ENCODE peak calls at places on chromosomes 2 and 18, in ten cellular contexts. Z is T-cell; J is activated CD8-positive, alpha-beta memory T cell treated with anti-CD3 and anti-CD28 coated beads for 1 hour; Y is EL; R is germinal center; V is GM23338; B is AG08396; W is tibial nerve; G is astrocyte of the spinal cord; X is RWPE2. Q is an unnamed sample.

GRCh38 chr2:216989335-216990129 is 129.7 kb upstream of the TNP1 start:
- DNase-seq in R (no peak), J (no peak), B (no peak), W (no peak), Y (no peak), X (no peak), Z (no peak), G (peak), V (no peak), Q (no peak)

GRCh38 chr2:95269036-95269680 is 5.1 kb upstream of the PROM2 start:
- DNase-seq in R (no peak), Z (no peak), Y (no peak), W (no peak), X (peak), J (no peak), V (no peak), G (no peak), B (no peak), Q (no peak)

GRCh38 chr2:27915874-27916273 is 25.3 kb downstream of the BABAM2 start:
- DNase-seq in Z (no peak), Y (no peak), G (no peak), R (no peak), X (no peak), W (no peak), B (no peak), V (no peak), J (no peak), Q (no peak)

GRCh38 chr2:163155279-163155883 is 316.8 kb upstream of the KCNH7 start:
- DNase-seq in Y (peak), V (peak), W (peak), B (no peak), X (no peak), G (peak), Z (no peak), R (peak), J (no peak), Q (peak)

GRCh38 chr2:41937921-41938708 is 109.7 kb upstream of the PKDCC start:
- DNase-seq in B (no peak), J (no peak), Z (no peak), R (no peak), Y (no peak), W (no peak), V (peak), G (no peak), X (no peak), Q (no peak)

GRCh38 chr2:185643434-185643833 is 95.2 kb upstream of the FSIP2 start:
- DNase-seq in B (no peak), Z (no peak), Y (no peak), X (no peak), G (no peak), V (no peak), W (no peak), J (no peak), R (no peak), Q (no peak)

GRCh38 chr18:13225261-13225660 is 6.7 kb downstream of the LDLRAD4 start:
- DNase-seq in B (no peak), R (no peak), X (no peak), J (no peak), Z (no peak), V (no peak), W (no peak), Y (no peak), G (no peak), Q (no peak)

GRCh38 chr2:1371066-1371465 is 42.2 kb upstream of the TPO start:
- DNase-seq in Y (no peak), J (no peak), W (no peak), G (no peak), Z (no peak), B (no peak), V (no peak), X (no peak), R (no peak), Q (no peak)

GRCh38 chr2:223051580-223052375 is at the start of gene KCNE4:
- DNase-seq in G (peak), R (no peak), V (peak), B (peak), Z (no peak), W (peak), J (no peak), Y (peak), X (no peak), Q (no peak)

GRCh38 chr2:60570281-60570680 is 16.8 kb upstream of the BCL11A start:
- DNase-seq in R (no peak), W (no peak), G (no peak), V (peak), Z (no peak), Y (no peak), B (no peak), X (no peak), J (no peak), Q (no peak)

GRCh38 chr18:21740474-21740723 is 193 bp upstream of the MIB1 start:
- DNase-seq in B (peak), J (no peak), V (peak), R (peak), G (no peak), Y (no peak), W (no peak), X (peak), Z (peak), Q (peak)

GRCh38 chr2:100978582-100979051 is 23.5 kb upstream of the RPL31 start:
- DNase-seq in X (no peak), B (peak), V (no peak), Z (no peak), Y (peak), W (no peak), G (peak), R (no peak), J (no peak), Q (no peak)

GRCh38 chr2:188869560-188869959 is 104.6 kb upstream of the COL3A1 start:
- DNase-seq in B (peak), Y (no peak), Z (no peak), J (no peak), V (peak), G (peak), R (no peak), W (no peak), X (no peak), Q (no peak)

GRCh38 chr18:46939998-46940571 is 22.7 kb downstream of the KATNAL2 start:
- DNase-seq in J (no peak), B (no peak), V (no peak), G (no peak), W (no peak), Z (no peak), X (no peak), R (no peak), Y (peak), Q (no peak)

GRCh38 chr2:120959426-120959825 is 223.8 kb downstream of the GLI2 start:
- DNase-seq in J (no peak), V (no peak), Y (no peak), R (no peak), X (no peak), W (peak), G (peak), Z (no peak), B (no peak), Q (no peak)

GRCh38 chr2:25168256-25169072 is at the start of gene POMC:
- DNase-seq in W (no peak), R (peak), J (no peak), Y (peak), X (no peak), B (peak), G (peak), V (peak), Z (peak), Q (peak)

GRCh38 chr18:73511751-73512525 is 635.7 kb downstream of the FBXO15 start:
- DNase-seq in R (no peak), X (no peak), B (peak), V (no peak), J (no peak), G (peak), Z (no peak), W (no peak), Y (no peak), Q (no peak)

GRCh38 chr2:72931280-72931910 is 14.1 kb downstream of the EMX1 start:
- DNase-seq in Z (no peak), R (no peak), B (peak), W (no peak), V (no peak), G (no peak), X (peak), Y (peak), J (no peak), Q (no peak)

GRCh38 chr2:175461839-175462238 is 280.3 kb upstream of the ATP5MC3 start:
- DNase-seq in W (no peak), G (no peak), R (no peak), V (no peak), B (no peak), J (no peak), Y (no peak), Z (no peak), X (no peak), Q (no peak)

GRCh38 chr2:194383404-194383803 is 1273.6 kb upstream of the SLC39A10 start:
- DNase-seq in J (no peak), Y (peak), B (no peak), G (peak), X (no peak), R (no peak), V (peak), W (no peak), Z (no peak), Q (no peak)

GRCh38 chr18:79750980-79751571 is 46.7 kb upstream of the KCNG2 start:
- DNase-seq in R (no peak), Y (no peak), W (no peak), X (peak), J (no peak), B (no peak), G (no peak), V (no peak), Z (no peak), Q (no peak)

GRCh38 chr2:179963626-179964025 is 43.5 kb downstream of the CWC22 start:
- DNase-seq in Z (no peak), X (no peak), B (peak), J (no peak), G (peak), W (no peak), Y (peak), R (no peak), V (no peak), Q (no peak)

GRCh38 chr18:28175930-28176673 is 828 bp downstream of the CDH2 start:
- DNase-seq in J (no peak), G (peak), Y (peak), Z (no peak), W (no peak), X (no peak), V (peak), B (peak), R (no peak), Q (peak)

GRCh38 chr2:11784747-11785610 is 38.5 kb downstream of the LPIN1 start:
- DNase-seq in Z (peak), J (no peak), B (peak), V (peak), Y (peak), W (no peak), G (peak), R (peak), X (no peak), Q (peak)

GRCh38 chr18:76432970-76433767 is 61.9 kb downstream of the ZNF516 start:
- DNase-seq in W (no peak), G (no peak), Z (no peak), X (no peak), J (no peak), B (no peak), V (no peak), R (no peak), Y (no peak), Q (no peak)

GRCh38 chr2:235939471-235939870 is 228.7 kb downstream of the GBX2 start:
- DNase-seq in J (no peak), X (no peak), G (peak), Z (no peak), V (no peak), W (no peak), B (no peak), R (no peak), Y (peak), Q (no peak)

GRCh38 chr2:152067823-152068222 is 31.0 kb downstream of the CACNB4 start:
- DNase-seq in V (no peak), Y (no peak), R (no peak), B (no peak), X (no peak), J (no peak), G (no peak), W (no peak), Z (no peak), Q (no peak)

GRCh38 chr2:55719852-55720251 is 26.2 kb upstream of the PNPT1 start:
- DNase-seq in W (no peak), R (no peak), X (no peak), V (no peak), Y (no peak), Z (no peak), J (no peak), B (no peak), G (no peak), Q (no peak)

GRCh38 chr2:205858781-205859478 is 176.6 kb downstream of the NRP2 start:
- DNase-seq in R (peak), G (no peak), V (peak), W (peak), Y (peak), Z (no peak), J (no peak), X (no peak), B (peak), Q (no peak)

GRCh38 chr2:239800785-239801184 is 224.4 kb downstream of the NDUFA10 start:
- DNase-seq in X (no peak), Z (no peak), V (no peak), W (no peak), G (no peak), B (no peak), Y (no peak), R (no peak), J (no peak), Q (no peak)

GRCh38 chr2:120108049-120108448 is 95.2 kb downstream of the EPB41L5 start:
- DNase-seq in Z (no peak), J (no peak), X (no peak), G (peak), Y (peak), R (no peak), W (peak), V (no peak), B (peak), Q (no peak)

GRCh38 chr2:37928377-37928776 is 3.3 kb downstream of the RMDN2 start:
- DNase-seq in V (no peak), W (no peak), Y (no peak), R (no peak), X (no peak), B (no peak), J (no peak), G (no peak), Z (no peak), Q (no peak)

Q was measured in GM10248.